ENCODE peak calls at places on chromosomes 12 and 14, in ten cellular contexts. C, U, Z, B, T, A, V, S, J and M are unnamed samples.

GRCh38 chr12:43728117-43728516 is 30.5 kb downstream of the PUS7L start:
- DNase-seq in C (no peak), U (no peak), Z (no peak), B (no peak), T (no peak), A (no peak), V (no peak), S (peak; percentile 15), J (no peak), M (no peak)

GRCh38 chr12:12147111-12147510 is 76.4 kb downstream of the BCL2L14 start:
- DNase-seq in C (no peak), U (no peak), Z (no peak), B (no peak), T (no peak), A (no peak), V (no peak), S (no peak), J (no peak), M (no peak)

GRCh38 chr12:98260276-98260675 is 255.1 kb upstream of the TMPO start:
- DNase-seq in C (no peak), U (no peak), Z (no peak), B (no peak), T (no peak), A (no peak), V (no peak), S (no peak), J (no peak), M (no peak)

GRCh38 chr14:52051251-52051650 is 17.6 kb downstream of the NID2 start:
- DNase-seq in C (no peak), U (no peak), Z (no peak), B (peak; percentile 79), T (no peak), A (no peak), V (no peak), S (no peak), J (no peak), M (no peak)

GRCh38 chr12:13097526-13097925 is 5.9 kb downstream of the GSG1 start:
- DNase-seq in C (no peak), U (no peak), Z (no peak), B (peak; percentile 91), T (no peak), A (no peak), V (no peak), S (no peak), J (no peak), M (no peak)

GRCh38 chr12:31005944-31006361 is 67.7 kb upstream of the DDX11 start:
- DNase-seq in C (no peak), U (peak; percentile 20), Z (peak; percentile 63), B (no peak), T (no peak), A (no peak), V (no peak), S (peak; percentile 52), J (no peak), M (peak; percentile 94)

GRCh38 chr14:72788972-72789728 is 104.8 kb downstream of the DPF3 start:
- DNase-seq in C (no peak), U (no peak), Z (no peak), B (no peak), T (no peak), A (no peak), V (no peak), S (no peak), J (no peak), M (no peak)

GRCh38 chr12:48973992-48974673 is 2.6 kb upstream of the WNT10B start:
- DNase-seq in C (no peak), U (peak; percentile 54), Z (no peak), B (no peak), T (peak; percentile 79), A (no peak), V (peak; percentile 25), S (peak; percentile 76), J (no peak), M (no peak)

GRCh38 chr14:30385925-30386324 is 173.0 kb upstream of the G2E3 start:
- DNase-seq in C (no peak), U (no peak), Z (no peak), B (no peak), T (no peak), A (no peak), V (no peak), S (no peak), J (no peak), M (no peak)

GRCh38 chr12:57434517-57435223 is at the start of gene INHBC:
- DNase-seq in C (no peak), U (no peak), Z (no peak), B (no peak), T (no peak), A (no peak), V (no peak), S (no peak), J (no peak), M (no peak)

GRCh38 chr14:101907619-101908018 is 56.8 kb upstream of the DYNC1H1 start:
- DNase-seq in C (no peak), U (no peak), Z (no peak), B (no peak), T (no peak), A (no peak), V (no peak), S (no peak), J (no peak), M (no peak)

GRCh38 chr12:93015970-93016751 is 87.1 kb upstream of the EEA1 start:
- DNase-seq in C (no peak), U (peak; percentile 10), Z (no peak), B (no peak), T (peak; percentile 11), A (no peak), V (no peak), S (peak; percentile 8), J (no peak), M (no peak)

DNA sequence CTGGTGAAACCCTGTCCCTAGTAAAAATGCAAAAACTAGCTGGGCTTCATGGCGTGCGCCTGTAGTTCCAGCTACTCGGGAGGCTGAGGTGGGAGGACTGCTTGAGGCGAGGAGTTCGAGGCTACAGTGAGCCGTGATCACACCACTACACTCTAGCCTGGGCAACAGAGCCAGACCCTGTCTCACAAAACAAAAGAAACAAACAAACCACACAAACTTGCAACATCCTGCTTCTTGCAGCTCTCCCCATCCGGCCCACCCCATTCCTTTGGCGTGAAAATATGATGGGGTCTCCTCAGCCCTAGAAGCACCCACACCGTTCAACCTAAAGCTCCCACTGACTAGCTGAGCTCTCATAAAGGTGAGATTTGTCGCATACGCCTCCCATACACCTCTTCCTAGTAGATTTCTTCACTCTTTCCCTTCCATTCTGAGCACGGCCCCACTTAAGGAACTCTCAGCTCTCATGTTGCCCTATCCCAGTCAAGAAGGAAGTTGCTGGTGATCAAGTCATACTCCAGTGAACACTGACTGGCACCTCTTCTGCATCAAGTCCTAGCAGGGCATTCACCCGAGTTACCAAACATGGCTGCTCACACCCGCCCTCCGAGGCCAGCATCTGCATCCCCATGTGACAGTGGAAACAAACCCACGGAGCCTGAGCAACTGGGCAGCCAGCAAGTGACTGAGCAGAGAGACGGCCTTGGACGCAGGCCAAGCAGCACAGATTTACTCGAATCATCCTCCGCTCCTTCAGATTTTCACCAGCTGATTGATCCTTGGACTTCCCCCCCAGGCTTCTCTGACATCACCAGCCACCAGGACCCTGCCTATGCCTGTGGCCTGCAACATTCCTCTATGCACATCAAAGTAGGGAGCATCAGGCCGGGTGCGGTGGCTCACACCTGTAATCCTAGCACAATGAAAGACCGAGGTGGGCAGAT is 18.9 kb upstream of the CD27 start:
- DNase-seq in C (no peak), U (peak; percentile 6), Z (no peak), B (no peak), T (no peak), A (no peak), V (peak; percentile 15), S (no peak), J (no peak), M (no peak)
- H3K4me3 ChIP-seq in C (no peak overlapping the region), U (no peak overlapping the region), Z (no peak overlapping the region), B (no peak overlapping the region), T (no peak overlapping the region), A (no peak overlapping the region), V (no peak overlapping the region), S (no peak overlapping the region), J (no peak overlapping the region), M (no peak overlapping the region)

GRCh38 chr12:125214289-125214688 is 149.1 kb downstream of the AACS start:
- DNase-seq in C (no peak), U (no peak), Z (no peak), B (no peak), T (no peak), A (no peak), V (no peak), S (no peak), J (no peak), M (no peak)

GRCh38 chr12:125210104-125210755 is 145.0 kb downstream of the AACS start:
- DNase-seq in C (no peak), U (no peak), Z (no peak), B (no peak), T (no peak), A (no peak), V (no peak), S (no peak), J (no peak), M (no peak)

GRCh38 chr12:125208942-125209341 is 143.7 kb downstream of the AACS start:
- DNase-seq in C (no peak), U (no peak), Z (no peak), B (no peak), T (peak; percentile 69), A (no peak), V (no peak), S (no peak), J (no peak), M (no peak)

GRCh38 chr12:125206757-125207156 is 141.5 kb downstream of the AACS start:
- DNase-seq in C (no peak), U (no peak), Z (no peak), B (no peak), T (no peak), A (no peak), V (no peak), S (no peak), J (no peak), M (no peak)

GRCh38 chr12:125211464-125211863 is 146.2 kb downstream of the AACS start:
- DNase-seq in C (no peak), U (no peak), Z (no peak), B (no peak), T (no peak), A (no peak), V (no peak), S (no peak), J (no peak), M (no peak)
- H3K27me3 ChIP-seq in C (no peaks in the 10 kb centered on the region), U (no peaks in the 10 kb centered on the region), Z (no peaks in the 10 kb centered on the region), B (no peaks in the 10 kb centered on the region), T (no peaks in the 10 kb centered on the region), A (no peaks in the 10 kb centered on the region), V (no peaks in the 10 kb centered on the region), S (no peaks in the 10 kb centered on the region), J (peaks cover 16% of the 10 kb centered on the region), M (no peaks in the 10 kb centered on the region)

DNA sequence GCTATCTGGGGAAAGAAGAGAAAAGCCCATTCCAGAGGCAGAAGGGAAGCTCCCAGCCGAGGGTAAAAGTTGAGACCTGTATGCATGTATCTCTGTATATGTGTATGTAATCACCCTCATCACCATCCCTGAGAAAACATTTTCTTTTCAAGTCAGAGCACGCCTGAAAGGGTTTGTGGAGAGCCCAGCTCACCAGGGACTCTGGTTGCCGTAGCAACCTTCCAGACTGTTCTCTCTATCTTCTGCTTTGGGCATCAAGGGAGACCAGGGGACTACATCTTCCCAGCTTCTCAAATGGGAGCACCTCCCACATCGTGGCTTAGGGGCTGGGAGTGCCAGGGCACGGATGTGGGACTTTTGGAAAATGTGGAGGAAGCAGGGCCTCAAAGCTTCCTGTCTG is 93.5 kb downstream of the GALNT8 start:
- DNase-seq in C (no peak), U (no peak), Z (no peak), B (no peak), T (peak; percentile 36), A (no peak), V (no peak), S (no peak), J (no peak), M (no peak)
- H3K4me3 ChIP-seq in C (no peak overlapping the region), U (no peak overlapping the region), Z (no peak overlapping the region), B (no peak overlapping the region), T (no peak overlapping the region), A (no peak overlapping the region), V (no peak overlapping the region), S (no peak overlapping the region), J (no peak overlapping the region), M (no peak overlapping the region)

GRCh38 chr12:130160711-130161231 is 1.5 kb upstream of the FZD10 start:
- DNase-seq in C (no peak), U (no peak), Z (peak; percentile 56), B (no peak), T (peak; percentile 42), A (no peak), V (no peak), S (no peak), J (no peak), M (no peak)
- H3K27me3 ChIP-seq in C (no peaks in the 10 kb centered on the region), U (no peaks in the 10 kb centered on the region), Z (no peaks in the 10 kb centered on the region), B (peaks cover 24% of the 10 kb centered on the region), T (peaks cover 100% of the 10 kb centered on the region), A (peaks cover 24% of the 10 kb centered on the region), V (peaks cover 6% of the 10 kb centered on the region), S (peaks cover 100% of the 10 kb centered on the region), J (peaks cover 19% of the 10 kb centered on the region), M (no peaks in the 10 kb centered on the region)